ENCODE peak calls at places on chromosome 15, in nine cellular contexts. M is gastrocnemius medialis, U is uterus, K is Calu3, R is heart right ventricle, L is neural crest cell, O is AG09309, A is psoas muscle, V is mammary epithelial cell. X is an unnamed sample.
A peak's percentile ranks its signal among the peaks of the same experiment; 100 is the strongest.

GRCh38 chr15:63805993-63806980 is 27.5 kb downstream of the HERC1 start:
- DNase-seq in M (no peak), U (no peak), K (no peak), R (no peak), L (no peak), O (no peak), A (no peak), V (no peak), X (no peak)

GRCh38 chr15:41121951-41122350 is 5.9 kb upstream of the INO80 start:
- DNase-seq in M (no peak), U (no peak), K (no peak), R (no peak), L (no peak), O (no peak), A (no peak), V (no peak), X (no peak)

GRCh38 chr15:48592221-48592731 is 53.2 kb downstream of the FBN1 start:
- DNase-seq in M (no peak), U (no peak), K (no peak), R (no peak), L (no peak), O (peak; percentile 98), A (no peak), V (peak; percentile 60), X (no peak)

GRCh38 chr15:96326551-96327154 is 3.8 kb upstream of the NR2F2 start:
- DNase-seq in M (no peak), U (peak; percentile 69), K (no peak), R (no peak), L (no peak), O (peak; percentile 46), A (peak; percentile 62), V (peak; percentile 62), X (peak; percentile 25)

GRCh38 chr15:85542488-85542887 is 162.1 kb downstream of the AKAP13 start:
- DNase-seq in M (no peak), U (no peak), K (no peak), R (no peak), L (no peak), O (no peak), A (no peak), V (no peak), X (no peak)

GRCh38 chr15:92810418-92811138 is 89.5 kb upstream of the CHD2 start:
- DNase-seq in M (peak; percentile 41), U (peak; percentile 85), K (peak; percentile 78), R (peak; percentile 72), L (peak; percentile 36), O (no peak), A (peak; percentile 74), V (peak; percentile 75), X (peak; percentile 48)

GRCh38 chr15:97909291-97909891 is 51.1 kb upstream of the ARRDC4 start:
- DNase-seq in M (peak; percentile 25), U (peak; percentile 39), K (peak; percentile 79), R (peak; percentile 64), L (peak; percentile 75), O (peak; percentile 11), A (peak; percentile 78), V (peak; percentile 45), X (peak; percentile 64)

GRCh38 chr15:74653426-74654082 is 37.9 kb downstream of the CLK3 start:
- DNase-seq in M (no peak), U (no peak), K (peak; percentile 68), R (no peak), L (no peak), O (peak; percentile 41), A (no peak), V (peak; percentile 60), X (no peak)

GRCh38 chr15:63367390-63367789 is 14.3 kb downstream of the CA12 start:
- DNase-seq in M (no peak), U (no peak), K (peak; percentile 45), R (no peak), L (no peak), O (no peak), A (no peak), V (no peak), X (no peak)

GRCh38 chr15:77966540-77967290 is 110.8 kb downstream of the TBC1D2B start:
- DNase-seq in M (no peak), U (no peak), K (peak; percentile 77), R (no peak), L (peak; percentile 64), O (no peak), A (peak; percentile 73), V (peak; percentile 24), X (peak; percentile 67)

GRCh38 chr15:42085236-42085605 is 9.1 kb downstream of the PLA2G4D start:
- DNase-seq in M (no peak), U (no peak), K (no peak), R (no peak), L (no peak), O (no peak), A (no peak), V (no peak), X (no peak)

GRCh38 chr15:61186905-61187865 is 41.9 kb downstream of the RORA start:
- DNase-seq in M (no peak), U (peak; percentile 48), K (no peak), R (peak; percentile 39), L (no peak), O (no peak), A (peak; percentile 77), V (no peak), X (no peak)

GRCh38 chr15:72117448-72117697 is 577 bp downstream of the MYO9A start:
- DNase-seq in M (peak; percentile 69), U (peak; percentile 75), K (peak; percentile 85), R (peak; percentile 84), L (no peak), O (no peak), A (peak; percentile 89), V (peak; percentile 84), X (peak; percentile 82)

GRCh38 chr15:88139936-88140335 is 116.6 kb downstream of the NTRK3 start:
- DNase-seq in M (no peak), U (no peak), K (no peak), R (no peak), L (no peak), O (no peak), A (no peak), V (no peak), X (no peak)

GRCh38 chr15:75188499-75188898 is 13.2 kb upstream of the C15orf39 start:
- DNase-seq in M (no peak), U (no peak), K (no peak), R (no peak), L (no peak), O (no peak), A (no peak), V (no peak), X (no peak)

GRCh38 chr15:53625260-53625659 is 134.2 kb downstream of the WDR72 start:
- DNase-seq in M (no peak), U (no peak), K (no peak), R (no peak), L (no peak), O (no peak), A (no peak), V (no peak), X (no peak)

GRCh38 chr15:57485869-57486268 is 105.8 kb upstream of the MYZAP start:
- DNase-seq in M (no peak), U (no peak), K (peak; percentile 88), R (no peak), L (no peak), O (no peak), A (no peak), V (peak; percentile 94), X (no peak)

GRCh38 chr15:75182187-75183131 is 19.2 kb upstream of the C15orf39 start:
- DNase-seq in M (no peak), U (no peak), K (no peak), R (no peak), L (no peak), O (no peak), A (no peak), V (no peak), X (no peak)

GRCh38 chr15:70713547-70714414 is 49.6 kb downstream of the UACA start:
- DNase-seq in M (no peak), U (no peak), K (no peak), R (no peak), L (no peak), O (no peak), A (no peak), V (no peak), X (no peak)

GRCh38 chr15:101463265-101463664 is 26.2 kb downstream of the PCSK6 start:
- DNase-seq in M (no peak), U (no peak), K (peak; percentile 38), R (no peak), L (no peak), O (no peak), A (no peak), V (no peak), X (no peak)

GRCh38 chr15:101469520-101470288 is 19.8 kb downstream of the PCSK6 start:
- DNase-seq in M (no peak), U (no peak), K (no peak), R (no peak), L (no peak), O (no peak), A (no peak), V (no peak), X (no peak)

GRCh38 chr15:101464999-101465669 is 24.4 kb downstream of the PCSK6 start:
- DNase-seq in M (no peak), U (no peak), K (no peak), R (no peak), L (no peak), O (no peak), A (no peak), V (no peak), X (no peak)

GRCh38 chr15:101464246-101464998 is 25.1 kb downstream of the PCSK6 start:
- DNase-seq in M (no peak), U (no peak), K (no peak), R (no peak), L (no peak), O (no peak), A (no peak), V (no peak), X (no peak)

GRCh38 chr15:101466188-101466587 is 23.3 kb downstream of the PCSK6 start:
- DNase-seq in M (no peak), U (no peak), K (no peak), R (no peak), L (no peak), O (no peak), A (no peak), V (no peak), X (no peak)
- TF ChIP-seq CTCF in M (no peak), U (no peak), K (no peak), R (no peak), L (no peak), O (no peak), A (no peak), V (no peak), X (no peak)

GRCh38 chr15:68818088-68818670 is 2.5 kb downstream of the ANP32A start:
- DNase-seq in M (peak; percentile 77), U (peak; percentile 62), K (peak; percentile 81), R (peak; percentile 67), L (peak; percentile 56), O (no peak), A (peak; percentile 85), V (peak; percentile 47), X (peak; percentile 74)
- TF ChIP-seq CTCF in M (no peak), U (no peak), K (no peak), R (no peak), L (peak; percentile 39), O (no peak), A (no peak), V (no peak), X (no peak)

GRCh38 chr15:45337224-45337623 is 41.1 kb downstream of the GATM start:
- DNase-seq in M (no peak), U (no peak), K (no peak), R (no peak), L (no peak), O (no peak), A (no peak), V (no peak), X (no peak)
- TF ChIP-seq CTCF in M (no peak), U (no peak), K (no peak), R (no peak), L (no peak), O (no peak), A (no peak), V (no peak), X (no peak)

GRCh38 chr15:90340345-90340744 is 11.7 kb upstream of the ZNF774 start:
- DNase-seq in M (no peak), U (no peak), K (peak; percentile 80), R (no peak), L (no peak), O (no peak), A (no peak), V (no peak), X (no peak)
- TF ChIP-seq CTCF in M (no peak), U (no peak), K (no peak), R (no peak), L (no peak), O (no peak), A (no peak), V (no peak), X (no peak)